ENCODE peak calls at places on chromosomes 6 and 20, in six cellular contexts. F is endothelial cell; M is EL; Y is activated CD4-positive, CD25-positive, alpha-beta regulatory T cell; P is fibroblast of gingiva; E is CD8-positive, alpha-beta T cell. K is an unnamed sample.

GRCh38 chr6:15285682-15286294 is 39.9 kb downstream of the JARID2 start:
- DNase-seq in F (no peak), Y (no peak), P (no peak), M (peak), E (no peak), K (no peak)

GRCh38 chr6:132089173-132089572 is 138.0 kb upstream of the CCN2 start:
- DNase-seq in F (no peak), M (no peak), Y (no peak), E (no peak), P (no peak), K (no peak)

GRCh38 chr6:38269773-38270172 is 370.0 kb downstream of the BTBD9 start:
- DNase-seq in P (no peak), M (no peak), F (no peak), Y (no peak), E (no peak), K (no peak)

GRCh38 chr6:18845891-18846290 is 458.7 kb downstream of the RNF144B start:
- DNase-seq in P (no peak), Y (no peak), F (no peak), M (no peak), E (no peak), K (no peak)

GRCh38 chr6:137024172-137024990 is 20.4 kb downstream of the IL20RA start:
- DNase-seq in Y (no peak), M (no peak), P (no peak), F (no peak), E (no peak), K (no peak)

GRCh38 chr6:34460796-34461507 is 4.9 kb upstream of the PACSIN1 start:
- DNase-seq in M (peak), P (no peak), F (no peak), Y (no peak), E (no peak), K (no peak)

GRCh38 chr20:62501801-62502495 is 26.2 kb upstream of the GATA5 start:
- DNase-seq in F (no peak), Y (peak), E (peak), P (no peak), M (peak), K (peak)

GRCh38 chr6:133432021-133432989 is 191.1 kb downstream of the EYA4 start:
- DNase-seq in E (no peak), F (no peak), M (no peak), Y (no peak), P (no peak), K (no peak)

GRCh38 chr6:55955684-55956083 is 80.3 kb upstream of the BMP5 start:
- DNase-seq in Y (no peak), M (no peak), P (no peak), F (no peak), E (no peak), K (no peak)

GRCh38 chr6:122553697-122554096 is 56.5 kb upstream of the PKIB start:
- DNase-seq in Y (no peak), M (no peak), P (no peak), F (no peak), E (no peak), K (no peak)

GRCh38 chr20:18847226-18847625 is 33.6 kb downstream of the SCP2D1 start:
- DNase-seq in Y (no peak), P (no peak), F (no peak), M (no peak), E (no peak), K (no peak)

GRCh38 chr6:10320291-10320690 is 94.6 kb downstream of the TFAP2A start:
- DNase-seq in Y (no peak), M (peak), P (no peak), E (no peak), F (no peak), K (no peak)

GRCh38 chr6:30888472-30889137 is 4.3 kb downstream of the DDR1 start:
- DNase-seq in M (peak), Y (no peak), F (no peak), P (peak), E (no peak), K (peak)

GRCh38 chr6:165181951-165182414 is 127.4 kb downstream of the C6orf118 start:
- DNase-seq in F (no peak), P (peak), Y (no peak), M (no peak), E (no peak), K (peak)

GRCh38 chr6:167470101-167470835 is 145.4 kb downstream of the TTLL2 start:
- DNase-seq in Y (no peak), P (no peak), E (no peak), F (no peak), M (no peak), K (no peak)

GRCh38 chr6:34901930-34902329 is 12.9 kb downstream of the ANKS1A start:
- DNase-seq in P (no peak), F (no peak), M (peak), E (no peak), Y (no peak), K (peak)

GRCh38 chr6:44234101-44235090 is 11.0 kb downstream of the SLC29A1 start:
- DNase-seq in M (peak), Y (no peak), P (peak), F (peak), E (no peak), K (peak)

GRCh38 chr6:126268087-126268486 is 71.8 kb upstream of the CENPW start:
- DNase-seq in M (no peak), E (no peak), P (no peak), Y (no peak), F (no peak), K (no peak)

GRCh38 chr6:142207265-142207877 is 60.3 kb downstream of the VTA1 start:
- DNase-seq in P (peak), E (peak), F (peak), Y (no peak), M (peak), K (peak)

GRCh38 chr20:49318430-49319203 is 40.8 kb upstream of the ZNFX1 start:
- DNase-seq in F (no peak), P (no peak), Y (no peak), M (no peak), E (peak), K (no peak)

GRCh38 chr6:137709424-137710281 is 157.4 kb upstream of the TNFAIP3 start:
- DNase-seq in M (peak), E (no peak), P (peak), Y (no peak), F (no peak), K (peak)

GRCh38 chr6:52749546-52750152 is 13.6 kb downstream of the GSTA2 start:
- DNase-seq in P (no peak), E (no peak), F (no peak), Y (no peak), M (no peak), K (no peak)

GRCh38 chr6:144140859-144141258 is 9.5 kb upstream of the STX11 start:
- DNase-seq in Y (no peak), P (no peak), M (no peak), E (no peak), F (no peak), K (no peak)

GRCh38 chr20:56463428-56463827 is 5.0 kb upstream of the RTF2 start:
- DNase-seq in M (no peak), F (no peak), P (no peak), Y (no peak), E (no peak), K (no peak)

GRCh38 chr20:58094698-58095097 is 133.8 kb downstream of the ANKRD60 start:
- DNase-seq in F (no peak), P (no peak), Y (no peak), M (no peak), E (no peak), K (no peak)

GRCh38 chr20:54122189-54122588 is 51.6 kb downstream of the CYP24A1 start:
- DNase-seq in M (peak), P (peak), F (no peak), E (no peak), Y (no peak), K (peak)

GRCh38 chr6:145863396-145863795 is 48.8 kb upstream of the FBXO30 start:
- DNase-seq in Y (no peak), M (no peak), E (no peak), P (no peak), F (no peak), K (no peak)

GRCh38 chr20:51326241-51326819 is 216.2 kb downstream of the NFATC2 start:
- DNase-seq in E (peak), M (peak), F (peak), Y (no peak), P (peak), K (peak)

GRCh38 chr6:72836971-72837370 is 215.1 kb downstream of the KCNQ5 start:
- DNase-seq in E (no peak), F (no peak), P (no peak), M (no peak), Y (no peak), K (no peak)

GRCh38 chr20:10619427-10619826 is 54.4 kb downstream of the JAG1 start:
- DNase-seq in Y (no peak), M (peak), E (no peak), F (no peak), P (peak), K (peak)

GRCh38 chr6:169568314-169569087 is 133.3 kb downstream of the WDR27 start:
- DNase-seq in P (no peak), M (no peak), F (no peak), Y (no peak), E (no peak), K (no peak)

GRCh38 chr20:51760905-51761544 is 7.2 kb downstream of the ATP9A start:
- DNase-seq in M (peak), E (no peak), F (no peak), Y (no peak), P (no peak), K (peak)

GRCh38 chr6:41771058-41771983 is 8.4 kb downstream of the FRS3 start:
- DNase-seq in P (no peak), F (no peak), E (no peak), Y (no peak), M (no peak), K (no peak)

GRCh38 chr6:136405410-136406029 is 115.9 kb upstream of the BCLAF1 start:
- DNase-seq in Y (no peak), E (no peak), P (peak), M (no peak), F (no peak), K (peak)

GRCh38 chr6:161001421-161001820 is 9.9 kb downstream of the MAP3K4 start:
- DNase-seq in F (no peak), Y (no peak), M (no peak), E (no peak), P (no peak), K (peak)

GRCh38 chr20:50283922-50284810 is 93.5 kb downstream of the CEBPB start:
- DNase-seq in M (peak), E (no peak), F (no peak), Y (no peak), P (peak), K (peak)

GRCh38 chr20:49561256-49561655 is 6.7 kb downstream of the PTGIS start:
- DNase-seq in F (no peak), E (no peak), P (no peak), M (no peak), Y (no peak), K (no peak)

GRCh38 chr20:25223179-25223661 is 24.7 kb upstream of the PYGB start:
- DNase-seq in P (peak), Y (no peak), M (peak), E (no peak), F (no peak), K (peak)

GRCh38 chr6:90288404-90288803 is 8.2 kb downstream of the BACH2 start:
- DNase-seq in E (no peak), P (no peak), M (no peak), F (no peak), Y (no peak), K (no peak)

GRCh38 chr6:68040312-68040778 is 594.7 kb upstream of the ADGRB3 start:
- DNase-seq in F (no peak), P (no peak), M (no peak), Y (no peak), E (no peak), K (no peak)